ENCODE peak calls at places on chromosomes 4 and X, in four cellular contexts. One of them, this sample, is unnamed. For H3K9me3, the result is how much of the 10 kb centered on the place peaks cover.

GRCh38 chr4:18369561-18369960 is 348.0 kb upstream of the LCORL start:
- DNase-seq in neuronal stem cell: no peak
- DNase-seq in naive thymus-derived CD4-positive, alpha-beta T cell: no peak
- DNase-seq in mammary epithelial cell: no peak
- DNase-seq in this sample: no peak

GRCh38 chr4:109389367-109390118 is 44.1 kb upstream of the SEC24B start:
- DNase-seq in neuronal stem cell: no peak
- DNase-seq in naive thymus-derived CD4-positive, alpha-beta T cell: no peak
- DNase-seq in mammary epithelial cell: no peak
- DNase-seq in this sample: no peak

GRCh38 chr4:14679906-14680305 is 322.4 kb upstream of the CPEB2 start:
- DNase-seq in neuronal stem cell: no peak
- DNase-seq in naive thymus-derived CD4-positive, alpha-beta T cell: no peak
- DNase-seq in mammary epithelial cell: no peak
- DNase-seq in this sample: no peak

GRCh38 chrX:132603700-132604286 is 115.0 kb upstream of the MBNL3 start:
- DNase-seq in neuronal stem cell: no peak
- DNase-seq in naive thymus-derived CD4-positive, alpha-beta T cell: no peak
- DNase-seq in mammary epithelial cell: no peak
- DNase-seq in this sample: no peak

GRCh38 chrX:56762220-56762619 is 33.2 kb downstream of the NBDY start:
- DNase-seq in neuronal stem cell: no peak
- DNase-seq in naive thymus-derived CD4-positive, alpha-beta T cell: no peak
- DNase-seq in mammary epithelial cell: no peak
- DNase-seq in this sample: no peak

GRCh38 chr4:150007512-150007911 is 70.7 kb upstream of the DCLK2 start:
- DNase-seq in neuronal stem cell: no peak
- DNase-seq in naive thymus-derived CD4-positive, alpha-beta T cell: no peak
- DNase-seq in mammary epithelial cell: peak
- DNase-seq in this sample: no peak

GRCh38 chr4:123809864-123810263 is 413.3 kb downstream of the SPRY1 start:
- DNase-seq in neuronal stem cell: no peak
- DNase-seq in naive thymus-derived CD4-positive, alpha-beta T cell: no peak
- DNase-seq in mammary epithelial cell: no peak
- DNase-seq in this sample: no peak

GRCh38 chr4:110415451-110415850 is 60.5 kb upstream of the ENPEP start:
- DNase-seq in neuronal stem cell: no peak
- DNase-seq in naive thymus-derived CD4-positive, alpha-beta T cell: no peak
- DNase-seq in mammary epithelial cell: no peak
- DNase-seq in this sample: no peak

GRCh38 chrX:129686422-129686948 is 31.7 kb upstream of the APLN start:
- DNase-seq in neuronal stem cell: no peak
- DNase-seq in naive thymus-derived CD4-positive, alpha-beta T cell: no peak
- DNase-seq in mammary epithelial cell: no peak
- DNase-seq in this sample: no peak

GRCh38 chr4:121243476-121243875 is 79.4 kb upstream of the TNIP3 start:
- DNase-seq in neuronal stem cell: no peak
- DNase-seq in naive thymus-derived CD4-positive, alpha-beta T cell: no peak
- DNase-seq in mammary epithelial cell: no peak
- DNase-seq in this sample: no peak

GRCh38 chr4:122552898-122553297 is 68.0 kb downstream of the IL21 start:
- DNase-seq in neuronal stem cell: no peak
- DNase-seq in naive thymus-derived CD4-positive, alpha-beta T cell: no peak
- DNase-seq in mammary epithelial cell: peak
- DNase-seq in this sample: no peak

GRCh38 chr4:7397206-7398103 is 37.3 kb downstream of the PSAPL1 start:
- DNase-seq in neuronal stem cell: no peak
- DNase-seq in naive thymus-derived CD4-positive, alpha-beta T cell: no peak
- DNase-seq in mammary epithelial cell: peak
- DNase-seq in this sample: no peak

GRCh38 chr4:53830511-53830910 is 233.9 kb downstream of the CHIC2 start:
- DNase-seq in neuronal stem cell: no peak
- DNase-seq in naive thymus-derived CD4-positive, alpha-beta T cell: no peak
- DNase-seq in mammary epithelial cell: no peak
- DNase-seq in this sample: no peak

GRCh38 chr4:2226261-2226660 is 15.7 kb downstream of the HAUS3 start:
- DNase-seq in neuronal stem cell: no peak
- DNase-seq in naive thymus-derived CD4-positive, alpha-beta T cell: no peak
- DNase-seq in mammary epithelial cell: no peak
- DNase-seq in this sample: no peak

GRCh38 chrX:17443546-17443945 is 68.5 kb downstream of the NHS start:
- DNase-seq in neuronal stem cell: no peak
- DNase-seq in naive thymus-derived CD4-positive, alpha-beta T cell: no peak
- DNase-seq in mammary epithelial cell: no peak
- DNase-seq in this sample: no peak

GRCh38 chr4:181582595-181582994 is 660.6 kb upstream of the TENM3 start:
- DNase-seq in neuronal stem cell: no peak
- DNase-seq in naive thymus-derived CD4-positive, alpha-beta T cell: no peak
- DNase-seq in mammary epithelial cell: no peak
- DNase-seq in this sample: no peak

GRCh38 chrX:27660878-27661277 is 70.7 kb downstream of the DCAF8L2 start:
- DNase-seq in neuronal stem cell: no peak
- DNase-seq in naive thymus-derived CD4-positive, alpha-beta T cell: no peak
- DNase-seq in mammary epithelial cell: no peak
- DNase-seq in this sample: no peak

GRCh38 chrX:153765138-153766079 is 1.4 kb downstream of the PLXNB3 start:
- DNase-seq in neuronal stem cell: no peak
- DNase-seq in naive thymus-derived CD4-positive, alpha-beta T cell: no peak
- DNase-seq in mammary epithelial cell: no peak
- DNase-seq in this sample: no peak

GRCh38 chr4:152572417-152573086 is 36.7 kb upstream of the FBXW7 start:
- DNase-seq in neuronal stem cell: no peak
- DNase-seq in naive thymus-derived CD4-positive, alpha-beta T cell: no peak
- DNase-seq in mammary epithelial cell: peak
- DNase-seq in this sample: no peak

GRCh38 chr4:183394166-183394951 is 50.1 kb upstream of the CDKN2AIP start:
- DNase-seq in neuronal stem cell: no peak
- DNase-seq in naive thymus-derived CD4-positive, alpha-beta T cell: no peak
- DNase-seq in mammary epithelial cell: no peak
- DNase-seq in this sample: no peak

GRCh38 chr4:46698891-46699290 is 210.2 kb downstream of the COX7B2 start:
- DNase-seq in neuronal stem cell: no peak
- DNase-seq in naive thymus-derived CD4-positive, alpha-beta T cell: no peak
- DNase-seq in mammary epithelial cell: no peak
- DNase-seq in this sample: no peak

DNA sequence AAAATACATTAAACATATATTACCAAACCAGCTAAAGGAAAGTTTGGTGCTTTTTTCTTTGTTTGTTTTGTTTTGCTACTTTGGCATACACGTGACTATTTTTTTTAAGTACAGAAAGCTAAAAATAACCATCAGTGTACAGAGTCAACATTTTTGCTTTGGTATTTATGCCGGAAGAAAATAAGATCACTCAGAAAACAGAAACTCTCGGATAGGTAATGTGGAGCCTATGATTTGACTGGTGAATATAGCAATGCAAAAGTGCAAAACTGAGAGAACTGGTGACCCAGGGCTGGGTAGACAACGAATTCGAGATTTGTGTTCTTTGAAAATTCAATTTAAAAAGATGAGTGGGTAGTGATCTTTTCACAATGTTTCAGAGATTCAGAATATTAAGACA is 29.6 kb downstream of the PCDH18 start:
- DNase-seq in neuronal stem cell: no peak
- DNase-seq in naive thymus-derived CD4-positive, alpha-beta T cell: no peak
- DNase-seq in mammary epithelial cell: no peak
- DNase-seq in this sample: no peak
- H3K9me3 ChIP-seq in neuronal stem cell: under half
- H3K9me3 ChIP-seq in naive thymus-derived CD4-positive, alpha-beta T cell: under half
- H3K9me3 ChIP-seq in mammary epithelial cell: under half
- H3K9me3 ChIP-seq in this sample: under half

GRCh38 chr4:163701915-163702314 is 207.4 kb downstream of the TMA16 start:
- DNase-seq in neuronal stem cell: no peak
- DNase-seq in naive thymus-derived CD4-positive, alpha-beta T cell: no peak
- DNase-seq in mammary epithelial cell: peak
- DNase-seq in this sample: no peak
- H3K4me3 ChIP-seq in neuronal stem cell: no peak
- H3K4me3 ChIP-seq in naive thymus-derived CD4-positive, alpha-beta T cell: no peak
- H3K4me3 ChIP-seq in mammary epithelial cell: no peak
- H3K4me3 ChIP-seq in this sample: no peak

GRCh38 chrX:47748576-47748975 is 88.1 kb upstream of the ZNF81 start:
- DNase-seq in neuronal stem cell: no peak
- DNase-seq in naive thymus-derived CD4-positive, alpha-beta T cell: no peak
- DNase-seq in mammary epithelial cell: no peak
- DNase-seq in this sample: no peak
- H3K9me3 ChIP-seq in neuronal stem cell: under half
- H3K9me3 ChIP-seq in naive thymus-derived CD4-positive, alpha-beta T cell: under half
- H3K9me3 ChIP-seq in mammary epithelial cell: under half
- H3K9me3 ChIP-seq in this sample: under half

GRCh38 chr4:186684220-186684619 is 39.4 kb downstream of the FAT1 start:
- DNase-seq in neuronal stem cell: no peak
- DNase-seq in naive thymus-derived CD4-positive, alpha-beta T cell: no peak
- DNase-seq in mammary epithelial cell: no peak
- DNase-seq in this sample: no peak
- H3K4me3 ChIP-seq in neuronal stem cell: no peak
- H3K4me3 ChIP-seq in naive thymus-derived CD4-positive, alpha-beta T cell: no peak
- H3K4me3 ChIP-seq in mammary epithelial cell: no peak
- H3K4me3 ChIP-seq in this sample: no peak

GRCh38 chrX:19571708-19572107 is 56.4 kb upstream of the MAP3K15 start:
- DNase-seq in neuronal stem cell: no peak
- DNase-seq in naive thymus-derived CD4-positive, alpha-beta T cell: no peak
- DNase-seq in mammary epithelial cell: no peak
- DNase-seq in this sample: no peak
- H3K9me3 ChIP-seq in neuronal stem cell: under half
- H3K9me3 ChIP-seq in naive thymus-derived CD4-positive, alpha-beta T cell: under half
- H3K9me3 ChIP-seq in mammary epithelial cell: under half
- H3K9me3 ChIP-seq in this sample: under half

GRCh38 chr4:5635826-5636196 is 72.5 kb downstream of the EVC2 start:
- DNase-seq in neuronal stem cell: no peak
- DNase-seq in naive thymus-derived CD4-positive, alpha-beta T cell: no peak
- DNase-seq in mammary epithelial cell: peak
- DNase-seq in this sample: no peak
- H3K4me3 ChIP-seq in neuronal stem cell: no peak
- H3K4me3 ChIP-seq in naive thymus-derived CD4-positive, alpha-beta T cell: no peak
- H3K4me3 ChIP-seq in mammary epithelial cell: no peak
- H3K4me3 ChIP-seq in this sample: no peak